ENCODE peak calls at places on chromosome 20, in seven cellular contexts. One of them, this sample, is unnamed.
A peak's percentile ranks its signal among the peaks of the same experiment; 100 is the strongest.

GRCh38 chr20:57612916-57613315 is 7.3 kb downstream of the ZBP1 start:
- DNase-seq in neuronal stem cell: no peak
- DNase-seq in mesenchymal stem cell: no peak
- DNase-seq in trophoblast cell: no peak
- DNase-seq in H9: no peak
- DNase-seq in H1: no peak
- DNase-seq in IMR-90: no peak
- DNase-seq in this sample: no peak

GRCh38 chr20:63794614-63795013 is 36.5 kb downstream of the ZBTB46 start:
- DNase-seq in neuronal stem cell: no peak
- DNase-seq in mesenchymal stem cell: no peak
- DNase-seq in H1: no peak
- DNase-seq in H9: no peak
- DNase-seq in trophoblast cell: no peak
- DNase-seq in IMR-90: no peak
- DNase-seq in this sample: no peak

GRCh38 chr20:53322651-53323050 is 271.0 kb downstream of the ZNF217 start:
- DNase-seq in IMR-90: no peak
- DNase-seq in H1: no peak
- DNase-seq in H9: no peak
- DNase-seq in trophoblast cell: peak; percentile 21
- DNase-seq in neuronal stem cell: no peak
- DNase-seq in mesenchymal stem cell: no peak
- DNase-seq in this sample: no peak

GRCh38 chr20:41178904-41179432 is 41.6 kb downstream of the PLCG1 start:
- DNase-seq in mesenchymal stem cell: no peak
- DNase-seq in H9: peak; percentile 24
- DNase-seq in IMR-90: no peak
- DNase-seq in H1: peak; percentile 46
- DNase-seq in neuronal stem cell: no peak
- DNase-seq in trophoblast cell: no peak
- DNase-seq in this sample: no peak

GRCh38 chr20:611843-612185 is 1.7 kb upstream of the TCF15 start:
- DNase-seq in H9: no peak
- DNase-seq in IMR-90: no peak
- DNase-seq in mesenchymal stem cell: no peak
- DNase-seq in trophoblast cell: no peak
- DNase-seq in neuronal stem cell: no peak
- DNase-seq in H1: no peak
- DNase-seq in this sample: peak; percentile 66

GRCh38 chr20:952196-952795 is 36.2 kb upstream of the ANGPT4 start:
- DNase-seq in mesenchymal stem cell: no peak
- DNase-seq in H9: no peak
- DNase-seq in IMR-90: no peak
- DNase-seq in neuronal stem cell: no peak
- DNase-seq in H1: no peak
- DNase-seq in trophoblast cell: no peak
- DNase-seq in this sample: no peak

GRCh38 chr20:43726811-43727338 is at the start of gene GTSF1L:
- DNase-seq in IMR-90: peak; percentile 89
- DNase-seq in mesenchymal stem cell: no peak
- DNase-seq in trophoblast cell: no peak
- DNase-seq in H1: no peak
- DNase-seq in H9: no peak
- DNase-seq in neuronal stem cell: no peak
- DNase-seq in this sample: no peak

GRCh38 chr20:1949711-1950110 is 44.1 kb downstream of the PDYN start:
- DNase-seq in H1: no peak
- DNase-seq in IMR-90: no peak
- DNase-seq in trophoblast cell: no peak
- DNase-seq in H9: no peak
- DNase-seq in neuronal stem cell: no peak
- DNase-seq in mesenchymal stem cell: no peak
- DNase-seq in this sample: no peak

GRCh38 chr20:571754-572331 is 28.3 kb upstream of the CSNK2A1 start:
- DNase-seq in H1: peak; percentile 63
- DNase-seq in neuronal stem cell: peak; percentile 48
- DNase-seq in trophoblast cell: peak; percentile 19
- DNase-seq in IMR-90: no peak
- DNase-seq in H9: peak; percentile 61
- DNase-seq in mesenchymal stem cell: no peak
- DNase-seq in this sample: peak; percentile 85

GRCh38 chr20:7882076-7882475 is 58.2 kb downstream of the HAO1 start:
- DNase-seq in trophoblast cell: no peak
- DNase-seq in neuronal stem cell: no peak
- DNase-seq in H9: no peak
- DNase-seq in IMR-90: no peak
- DNase-seq in H1: no peak
- DNase-seq in mesenchymal stem cell: no peak
- DNase-seq in this sample: no peak

GRCh38 chr20:40757087-40757486 is 68.1 kb upstream of the MAFB start:
- DNase-seq in trophoblast cell: no peak
- DNase-seq in mesenchymal stem cell: no peak
- DNase-seq in H1: no peak
- DNase-seq in H9: no peak
- DNase-seq in IMR-90: no peak
- DNase-seq in neuronal stem cell: no peak
- DNase-seq in this sample: no peak

GRCh38 chr20:2219481-2220006 is 76.3 kb upstream of the TGM3 start:
- DNase-seq in trophoblast cell: no peak
- DNase-seq in H1: no peak
- DNase-seq in neuronal stem cell: no peak
- DNase-seq in H9: no peak
- DNase-seq in mesenchymal stem cell: no peak
- DNase-seq in IMR-90: no peak
- DNase-seq in this sample: no peak

GRCh38 chr20:1971893-1972586 is 21.8 kb downstream of the PDYN start:
- DNase-seq in H9: no peak
- DNase-seq in mesenchymal stem cell: no peak
- DNase-seq in neuronal stem cell: no peak
- DNase-seq in trophoblast cell: no peak
- DNase-seq in H1: no peak
- DNase-seq in IMR-90: no peak
- DNase-seq in this sample: no peak

GRCh38 chr20:1721687-1722512 is 64.3 kb upstream of the SIRPG start:
- DNase-seq in H1: peak; percentile 60
- DNase-seq in mesenchymal stem cell: no peak
- DNase-seq in H9: peak; percentile 93
- DNase-seq in IMR-90: no peak
- DNase-seq in trophoblast cell: no peak
- DNase-seq in neuronal stem cell: no peak
- DNase-seq in this sample: peak; percentile 16

GRCh38 chr20:63856111-63856511 is 5.2 kb upstream of the ABHD16B start:
- DNase-seq in H9: peak; percentile 65
- DNase-seq in neuronal stem cell: no peak
- DNase-seq in trophoblast cell: no peak
- DNase-seq in H1: peak; percentile 88
- DNase-seq in IMR-90: no peak
- DNase-seq in mesenchymal stem cell: no peak
- DNase-seq in this sample: peak; percentile 38

GRCh38 chr20:56174416-56174815 is 74.1 kb upstream of the MC3R start:
- DNase-seq in H9: no peak
- DNase-seq in neuronal stem cell: no peak
- DNase-seq in mesenchymal stem cell: no peak
- DNase-seq in trophoblast cell: no peak
- DNase-seq in IMR-90: no peak
- DNase-seq in H1: no peak
- DNase-seq in this sample: no peak

GRCh38 chr20:56166781-56167465 is 81.6 kb upstream of the MC3R start:
- DNase-seq in IMR-90: no peak
- DNase-seq in neuronal stem cell: no peak
- DNase-seq in H9: no peak
- DNase-seq in mesenchymal stem cell: no peak
- DNase-seq in H1: no peak
- DNase-seq in trophoblast cell: no peak
- DNase-seq in this sample: no peak

GRCh38 chr20:56175884-56176283 is 72.6 kb upstream of the MC3R start:
- DNase-seq in IMR-90: no peak
- DNase-seq in H9: no peak
- DNase-seq in mesenchymal stem cell: no peak
- DNase-seq in H1: no peak
- DNase-seq in neuronal stem cell: no peak
- DNase-seq in trophoblast cell: no peak
- DNase-seq in this sample: no peak

GRCh38 chr20:56171087-56172012 is 77.2 kb upstream of the MC3R start:
- DNase-seq in trophoblast cell: no peak
- DNase-seq in H1: no peak
- DNase-seq in mesenchymal stem cell: no peak
- DNase-seq in neuronal stem cell: no peak
- DNase-seq in H9: no peak
- DNase-seq in IMR-90: no peak
- DNase-seq in this sample: peak; percentile 64
- H2BK5ac ChIP-seq in trophoblast cell: no peak overlapping the region
- H2BK5ac ChIP-seq in H1: no peak overlapping the region
- H2BK5ac ChIP-seq in mesenchymal stem cell: no peak overlapping the region
- H2BK5ac ChIP-seq in neuronal stem cell: no peak overlapping the region
- H2BK5ac ChIP-seq in H9: no peak overlapping the region
- H2BK5ac ChIP-seq in IMR-90: no peak overlapping the region
- H2BK5ac ChIP-seq in this sample: no peak overlapping the region

DNA sequence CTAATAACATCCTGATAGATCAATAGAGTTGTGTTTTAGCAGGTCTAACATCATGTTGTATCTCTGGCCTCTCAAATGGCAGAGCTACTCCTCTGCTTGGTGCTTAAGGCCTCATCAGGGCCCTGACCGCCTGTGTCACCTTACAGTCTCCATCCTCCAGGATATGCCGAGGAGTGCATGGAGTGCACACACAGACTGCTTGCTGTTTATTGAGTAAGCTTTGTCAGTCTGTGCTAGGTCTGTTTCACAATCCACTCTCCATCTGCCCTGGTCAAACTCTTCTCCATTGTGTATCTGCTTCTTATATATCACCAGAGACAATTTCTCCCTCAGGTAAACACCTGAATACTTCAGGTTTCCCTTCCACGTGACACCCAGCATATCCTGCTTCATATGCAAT is 136.1 kb downstream of the SLC24A3 start:
- DNase-seq in H1: no peak
- DNase-seq in H9: no peak
- DNase-seq in mesenchymal stem cell: no peak
- DNase-seq in neuronal stem cell: no peak
- DNase-seq in trophoblast cell: no peak
- DNase-seq in IMR-90: no peak
- DNase-seq in this sample: no peak
- H2BK5ac ChIP-seq in H1: no peak overlapping the region
- H2BK5ac ChIP-seq in H9: no peak overlapping the region
- H2BK5ac ChIP-seq in mesenchymal stem cell: no peak overlapping the region
- H2BK5ac ChIP-seq in neuronal stem cell: no peak overlapping the region
- H2BK5ac ChIP-seq in trophoblast cell: no peak overlapping the region
- H2BK5ac ChIP-seq in IMR-90: no peak overlapping the region
- H2BK5ac ChIP-seq in this sample: no peak overlapping the region

DNA sequence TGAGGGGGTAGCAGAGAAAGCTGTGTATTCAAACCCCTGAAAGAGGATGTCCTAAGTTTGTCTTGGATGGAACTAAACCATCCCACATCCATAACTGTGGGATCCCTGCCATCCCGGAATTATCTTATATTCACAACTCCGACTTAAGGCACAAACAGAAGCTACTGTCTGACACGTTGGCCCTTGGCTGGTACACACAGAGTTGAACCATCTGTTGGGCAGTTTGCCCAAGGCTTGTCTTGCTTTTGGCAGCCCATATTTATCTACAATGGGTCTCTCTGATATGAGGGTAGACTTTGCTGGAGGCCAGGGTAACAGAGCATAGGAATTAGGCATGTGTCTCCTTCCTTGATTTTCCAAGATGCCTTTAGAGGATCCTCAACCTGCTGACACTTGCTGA is 116.6 kb upstream of the PROKR2 start:
- DNase-seq in trophoblast cell: no peak
- DNase-seq in H1: no peak
- DNase-seq in mesenchymal stem cell: no peak
- DNase-seq in IMR-90: no peak
- DNase-seq in neuronal stem cell: no peak
- DNase-seq in H9: no peak
- DNase-seq in this sample: no peak
- H2BK5ac ChIP-seq in trophoblast cell: no peak overlapping the region
- H2BK5ac ChIP-seq in H1: no peak overlapping the region
- H2BK5ac ChIP-seq in mesenchymal stem cell: no peak overlapping the region
- H2BK5ac ChIP-seq in IMR-90: no peak overlapping the region
- H2BK5ac ChIP-seq in neuronal stem cell: no peak overlapping the region
- H2BK5ac ChIP-seq in H9: no peak overlapping the region
- H2BK5ac ChIP-seq in this sample: no peak overlapping the region

GRCh38 chr20:49203746-49204145 is 15.5 kb upstream of the DDX27 start:
- DNase-seq in trophoblast cell: no peak
- DNase-seq in H9: no peak
- DNase-seq in IMR-90: no peak
- DNase-seq in neuronal stem cell: no peak
- DNase-seq in H1: no peak
- DNase-seq in mesenchymal stem cell: no peak
- DNase-seq in this sample: no peak
- H2BK5ac ChIP-seq in trophoblast cell: no peak overlapping the region
- H2BK5ac ChIP-seq in H9: no peak overlapping the region
- H2BK5ac ChIP-seq in IMR-90: no peak overlapping the region
- H2BK5ac ChIP-seq in neuronal stem cell: no peak overlapping the region
- H2BK5ac ChIP-seq in H1: no peak overlapping the region
- H2BK5ac ChIP-seq in mesenchymal stem cell: no peak overlapping the region
- H2BK5ac ChIP-seq in this sample: no peak overlapping the region

DNA sequence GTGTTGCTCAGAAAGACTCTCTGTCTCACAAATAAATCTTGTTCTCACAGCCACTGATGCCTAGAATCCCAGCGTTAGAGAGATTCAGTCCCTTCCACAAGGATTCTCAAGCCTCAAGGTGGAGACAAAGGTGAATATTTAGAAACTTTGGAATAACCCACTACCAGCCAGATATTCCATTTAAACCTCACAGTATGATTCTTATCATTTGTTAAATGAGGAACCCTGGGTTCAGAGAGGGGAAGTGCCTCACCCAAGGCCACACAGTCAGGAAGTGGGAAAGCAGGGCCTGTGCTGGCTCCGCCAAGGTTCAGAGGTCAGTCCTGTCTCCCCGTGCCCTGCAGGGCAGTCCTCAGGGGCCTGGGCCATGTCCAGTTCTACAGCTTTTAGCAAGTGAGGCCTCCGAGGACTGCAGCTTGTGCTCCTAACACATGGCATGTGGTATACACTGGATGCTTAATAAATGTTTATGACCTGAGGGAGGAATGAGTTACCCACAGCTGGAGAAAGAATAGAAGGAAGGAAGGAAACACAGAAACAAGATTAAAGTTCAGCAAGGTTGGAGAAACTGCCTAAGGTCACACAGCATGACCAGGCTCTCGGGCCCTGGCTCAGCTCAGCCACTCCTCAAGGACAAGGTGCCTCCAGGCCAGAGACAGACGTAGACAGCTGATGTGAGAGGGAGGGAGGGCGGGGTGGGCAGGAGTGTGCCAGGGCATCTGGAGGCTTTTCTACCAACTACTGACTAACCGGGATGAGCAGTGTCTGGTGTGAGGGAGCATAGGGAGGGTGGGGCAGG is 3.9 kb upstream of the TGM2 start:
- DNase-seq in H9: no peak
- DNase-seq in mesenchymal stem cell: peak; percentile 58
- DNase-seq in H1: no peak
- DNase-seq in IMR-90: no peak
- DNase-seq in trophoblast cell: peak; percentile 66
- DNase-seq in neuronal stem cell: no peak
- DNase-seq in this sample: no peak
- H2BK5ac ChIP-seq in H9: no peak overlapping the region
- H2BK5ac ChIP-seq in mesenchymal stem cell: no peak overlapping the region
- H2BK5ac ChIP-seq in H1: no peak overlapping the region
- H2BK5ac ChIP-seq in IMR-90: peak overlapping the region; percentile 90
- H2BK5ac ChIP-seq in trophoblast cell: peak overlapping the region; percentile 92
- H2BK5ac ChIP-seq in neuronal stem cell: no peak overlapping the region
- H2BK5ac ChIP-seq in this sample: no peak overlapping the region

GRCh38 chr20:33865761-33866160 is 54.6 kb downstream of the CHMP4B start:
- DNase-seq in trophoblast cell: no peak
- DNase-seq in mesenchymal stem cell: no peak
- DNase-seq in H9: no peak
- DNase-seq in neuronal stem cell: no peak
- DNase-seq in H1: no peak
- DNase-seq in IMR-90: no peak
- DNase-seq in this sample: no peak
- H2BK5ac ChIP-seq in trophoblast cell: no peak overlapping the region
- H2BK5ac ChIP-seq in mesenchymal stem cell: no peak overlapping the region
- H2BK5ac ChIP-seq in H9: no peak overlapping the region
- H2BK5ac ChIP-seq in neuronal stem cell: peak overlapping the region; percentile 27
- H2BK5ac ChIP-seq in H1: no peak overlapping the region
- H2BK5ac ChIP-seq in IMR-90: no peak overlapping the region
- H2BK5ac ChIP-seq in this sample: no peak overlapping the region